ENCODE peak calls at places on chromosomes 11 and 22, in nine cellular contexts. B, X, N, R, E, M, C, L and J are unnamed samples.

GRCh38 chr11:120457996-120458395 is 53.6 kb upstream of the GRIK4 start:
- DNase-seq in L (no peak), R (no peak), M (no peak), E (no peak), C (no peak), X (no peak), N (no peak), B (no peak), J (no peak)

GRCh38 chr11:28086569-28086968 is 21.4 kb downstream of the KIF18A start:
- DNase-seq in C (no peak), L (peak), N (no peak), X (no peak), B (no peak), M (no peak), R (no peak), E (peak), J (no peak)

GRCh38 chr11:112789481-112789880 is 171.7 kb upstream of the NCAM1 start:
- DNase-seq in L (no peak), E (no peak), N (no peak), B (no peak), C (no peak), R (no peak), X (no peak), M (no peak), J (no peak)

GRCh38 chr11:15095736-15096228 is 18.9 kb upstream of the INSC start:
- DNase-seq in X (no peak), L (no peak), C (no peak), B (no peak), M (no peak), E (peak), N (no peak), R (no peak), J (no peak)

GRCh38 chr11:41849250-41849649 is 389.8 kb upstream of the LRRC4C start:
- DNase-seq in L (no peak), M (no peak), X (no peak), C (no peak), N (no peak), R (no peak), E (no peak), B (no peak), J (no peak)

GRCh38 chr11:59173964-59174663 is 2.2 kb downstream of the DTX4 start:
- DNase-seq in N (no peak), X (no peak), R (no peak), C (no peak), M (no peak), L (no peak), E (peak), B (no peak), J (no peak)

GRCh38 chr11:35144103-35144741 is 5.3 kb downstream of the CD44 start:
- DNase-seq in C (peak), M (no peak), B (peak), L (peak), E (peak), N (peak), X (no peak), R (no peak), J (no peak)

GRCh38 chr22:48093981-48094380 is 1331.5 kb downstream of the TBC1D22A start:
- DNase-seq in R (no peak), E (no peak), B (no peak), L (no peak), X (no peak), N (no peak), C (no peak), M (no peak), J (no peak)

GRCh38 chr11:96141649-96142048 is 201.3 kb downstream of the MAML2 start:
- DNase-seq in E (no peak), N (no peak), C (no peak), B (no peak), X (no peak), R (no peak), M (no peak), L (no peak), J (no peak)

GRCh38 chr22:50612715-50613221 is 12.2 kb downstream of the MAPK8IP2 start:
- DNase-seq in N (no peak), B (no peak), L (no peak), X (no peak), R (no peak), E (no peak), M (peak), C (peak), J (no peak)

GRCh38 chr11:60944504-60945294 is 7.3 kb downstream of the SLC15A3 start:
- DNase-seq in M (no peak), B (no peak), N (no peak), L (no peak), X (no peak), E (no peak), R (no peak), C (no peak), J (no peak)

GRCh38 chr11:128318856-128319474 is 268.4 kb downstream of the ETS1 start:
- DNase-seq in X (no peak), E (peak), C (no peak), L (no peak), B (no peak), R (no peak), M (no peak), N (no peak), J (no peak)

GRCh38 chr11:121630041-121630440 is 177.3 kb upstream of the SORL1-AS1 start:
- DNase-seq in B (no peak), C (no peak), M (no peak), E (peak), R (no peak), X (no peak), L (peak), N (peak), J (no peak)

GRCh38 chr22:20814221-20814808 is 40.4 kb downstream of the SERPIND1 start:
- DNase-seq in N (no peak), C (no peak), L (no peak), M (no peak), E (no peak), R (no peak), B (no peak), X (no peak), J (no peak)

GRCh38 chr22:36463783-36464184 is 17.7 kb downstream of the TXN2 start:
- DNase-seq in N (no peak), C (peak), L (no peak), X (no peak), B (no peak), M (no peak), E (no peak), R (no peak), J (no peak)

GRCh38 chr11:88280673-88281316 is 56.7 kb downstream of the CTSC start:
- DNase-seq in X (no peak), C (no peak), N (no peak), M (no peak), L (no peak), B (no peak), R (no peak), E (no peak), J (no peak)

GRCh38 chr11:5247479-5248192 is 2.0 kb downstream of the HBG1 start:
- DNase-seq in R (no peak), C (no peak), L (no peak), M (no peak), X (no peak), E (no peak), B (no peak), N (no peak), J (no peak)

GRCh38 chr22:20268350-20269012 is 363 bp upstream of the RTN4R start:
- DNase-seq in M (no peak), X (peak), E (peak), C (peak), L (peak), R (peak), B (peak), N (no peak), J (peak)

GRCh38 chr11:10222399-10222798 is 71.6 kb downstream of the SBF2 start:
- DNase-seq in R (no peak), M (no peak), X (no peak), C (no peak), B (no peak), L (no peak), N (no peak), E (no peak), J (no peak)

GRCh38 chr22:32076726-32077550 is 33.9 kb downstream of the SLC5A1 start:
- DNase-seq in C (no peak), M (no peak), X (no peak), B (no peak), R (no peak), N (no peak), L (no peak), E (no peak), J (no peak)